ENCODE peak calls at places on chromosomes 4 and X, in eight cellular contexts. M is uterus, S is Ammon's horn, K is EH, T is HCEC 1CT, G is NCI-H774, X is GDM1, I is endothelial cell of umbilical vein. F is an unnamed sample.

GRCh38 chr4:81198151-81198550 is 16.9 kb downstream of the PRKG2 start:
- DNase-seq in M (no peak), S (no peak), K (no peak), T (no peak), G (no peak), X (no peak), I (no peak), F (no peak)

GRCh38 chrX:49761481-49761880 is 65.7 kb upstream of the PAGE1 start:
- DNase-seq in M (no peak), S (peak), K (peak), T (peak), G (peak), X (no peak), I (peak), F (peak)

GRCh38 chr4:105930696-105931095 is 35.4 kb downstream of the NPNT start:
- DNase-seq in M (no peak), S (no peak), K (no peak), T (no peak), G (no peak), X (no peak), I (no peak), F (no peak)

GRCh38 chrX:1390621-1391369 is 1.1 kb downstream of the SLC25A6 start:
- DNase-seq in M (no peak), S (no peak), K (no peak), T (no peak), G (no peak), X (no peak), I (no peak), F (no peak)

GRCh38 chr4:124432500-124432899 is 280.0 kb downstream of the ANKRD50 start:
- DNase-seq in M (no peak), S (no peak), K (peak), T (peak), G (no peak), X (no peak), I (peak), F (peak)

GRCh38 chr4:118338981-118339765 is 13.6 kb downstream of the PRSS12 start:
- DNase-seq in M (no peak), S (no peak), K (peak), T (peak), G (no peak), X (no peak), I (peak), F (peak)

GRCh38 chr4:56953680-56954520 is 23.5 kb downstream of the NOA1 start:
- DNase-seq in M (no peak), S (peak), K (no peak), T (no peak), G (no peak), X (no peak), I (no peak), F (no peak)

GRCh38 chr4:8241895-8242696 is 27.5 kb upstream of the HTRA3 start:
- DNase-seq in M (peak), S (peak), K (peak), T (peak), G (peak), X (peak), I (peak), F (peak)

GRCh38 chrX:103367502-103367901 is 8.8 kb upstream of the BEX3 start:
- DNase-seq in M (no peak), S (no peak), K (peak), T (peak), G (no peak), X (no peak), I (no peak), F (no peak)

GRCh38 chrX:13463608-13464007 is 105.8 kb upstream of the EGFL6 start:
- DNase-seq in M (peak), S (no peak), K (peak), T (peak), G (peak), X (no peak), I (peak), F (peak)

GRCh38 chr4:165861378-165861777 is 11.7 kb upstream of the TLL1 start:
- DNase-seq in M (no peak), S (no peak), K (no peak), T (no peak), G (no peak), X (no peak), I (no peak), F (no peak)

GRCh38 chr4:168835880-168836454 is 174.1 kb downstream of the CBR4 start:
- DNase-seq in M (no peak), S (no peak), K (no peak), T (no peak), G (no peak), X (no peak), I (no peak), F (no peak)

GRCh38 chr4:8378101-8378724 is 62.3 kb downstream of the ACOX3 start:
- DNase-seq in M (no peak), S (no peak), K (no peak), T (no peak), G (no peak), X (no peak), I (no peak), F (no peak)

GRCh38 chr4:23001478-23001877 is 308.7 kb downstream of the GBA3 start:
- DNase-seq in M (no peak), S (no peak), K (no peak), T (no peak), G (no peak), X (no peak), I (no peak), F (no peak)

GRCh38 chr4:3732076-3733028 is 33.8 kb upstream of the ADRA2C start:
- DNase-seq in M (no peak), S (no peak), K (no peak), T (no peak), G (no peak), X (no peak), I (no peak), F (no peak)

GRCh38 chr4:123233409-123233808 is 163.2 kb upstream of the SPRY1 start:
- DNase-seq in M (no peak), S (no peak), K (peak), T (no peak), G (no peak), X (no peak), I (peak), F (peak)

GRCh38 chr4:4524364-4524763 is 17.5 kb downstream of the STX18 start:
- DNase-seq in M (no peak), S (no peak), K (peak), T (no peak), G (no peak), X (peak), I (no peak), F (no peak)

GRCh38 chr4:30295652-30296051 is 424.5 kb upstream of the PCDH7 start:
- DNase-seq in M (no peak), S (no peak), K (no peak), T (no peak), G (no peak), X (no peak), I (no peak), F (no peak)

GRCh38 chr4:152943673-152944072 is 7.5 kb downstream of the FHDC1 start:
- DNase-seq in M (peak), S (no peak), K (peak), T (peak), G (no peak), X (no peak), I (no peak), F (no peak)

GRCh38 chr4:38948551-38948950 is 80.9 kb downstream of the FAM114A1 start:
- DNase-seq in M (peak), S (peak), K (peak), T (peak), G (no peak), X (no peak), I (no peak), F (peak)

GRCh38 chrX:42495139-42495538 is 282.8 kb downstream of the PPP1R2C start:
- DNase-seq in M (no peak), S (no peak), K (no peak), T (no peak), G (peak), X (no peak), I (no peak), F (no peak)

GRCh38 chr4:79181190-79181589 is 144.7 kb downstream of the NAA11 start:
- DNase-seq in M (no peak), S (no peak), K (peak), T (no peak), G (no peak), X (no peak), I (no peak), F (no peak)

GRCh38 chrX:74220277-74220676 is 83.7 kb upstream of the ZCCHC13 start:
- DNase-seq in M (no peak), S (no peak), K (no peak), T (no peak), G (no peak), X (no peak), I (no peak), F (no peak)

GRCh38 chr4:73422458-73422752 is 13.6 kb upstream of the AFP start:
- DNase-seq in M (no peak), S (no peak), K (no peak), T (no peak), G (no peak), X (no peak), I (no peak), F (no peak)

GRCh38 chr4:30863031-30863430 is 142.9 kb downstream of the PCDH7 start:
- DNase-seq in M (no peak), S (no peak), K (no peak), T (peak), G (no peak), X (no peak), I (peak), F (peak)

GRCh38 chr4:87026795-87027495 is 92.1 kb downstream of the AFF1 start:
- DNase-seq in M (no peak), S (no peak), K (no peak), T (no peak), G (no peak), X (no peak), I (no peak), F (no peak)

GRCh38 chr4:153222790-153223417 is 18.7 kb downstream of the TRIM2 start:
- DNase-seq in M (peak), S (peak), K (peak), T (peak), G (no peak), X (no peak), I (peak), F (peak)

GRCh38 chrX:5051831-5052491 is 1176.7 kb downstream of the NLGN4X start:
- DNase-seq in M (peak), S (peak), K (peak), T (no peak), G (no peak), X (peak), I (no peak), F (no peak)

GRCh38 chr4:8198906-8199593 is at the start of gene SH3TC1:
- DNase-seq in M (peak), S (peak), K (peak), T (peak), G (peak), X (peak), I (peak), F (peak)

GRCh38 chr4:179766938-179767337 is 2324.7 kb upstream of the AGA start:
- DNase-seq in M (no peak), S (no peak), K (no peak), T (no peak), G (no peak), X (no peak), I (no peak), F (no peak)

GRCh38 chr4:1684756-1685603 is 867 bp upstream of the FAM53A start:
- DNase-seq in M (peak), S (no peak), K (no peak), T (no peak), G (no peak), X (no peak), I (no peak), F (no peak)

GRCh38 chr4:158530391-158530790 is 8.7 kb downstream of the RXFP1 start:
- DNase-seq in M (no peak), S (no peak), K (peak), T (no peak), G (no peak), X (no peak), I (no peak), F (no peak)

GRCh38 chrX:136250191-136251041 is 784 bp downstream of the MAP7D3 start:
- DNase-seq in M (no peak), S (peak), K (peak), T (peak), G (no peak), X (no peak), I (peak), F (peak)

GRCh38 chr4:113316879-113317278 is 267.4 kb downstream of the ANK2 start:
- DNase-seq in M (no peak), S (peak), K (no peak), T (no peak), G (no peak), X (no peak), I (no peak), F (peak)

GRCh38 chrX:1351981-1352714 is 15.6 kb downstream of the IL3RA start:
- DNase-seq in M (no peak), S (no peak), K (no peak), T (no peak), G (no peak), X (no peak), I (no peak), F (no peak)

GRCh38 chr4:41613362-41613761 is 75.4 kb downstream of the LIMCH1 start:
- DNase-seq in M (no peak), S (peak), K (peak), T (no peak), G (no peak), X (no peak), I (no peak), F (no peak)

GRCh38 chr4:143558823-143559756 is 45.6 kb downstream of the SMARCA5 start:
- DNase-seq in M (peak), S (peak), K (peak), T (peak), G (peak), X (peak), I (peak), F (peak)

GRCh38 chr4:73664470-73664869 is 44.2 kb upstream of the RASSF6 start:
- DNase-seq in M (no peak), S (no peak), K (peak), T (no peak), G (no peak), X (no peak), I (no peak), F (no peak)

GRCh38 chrX:69082055-69082752 is 83.0 kb downstream of the PJA1 start:
- DNase-seq in M (no peak), S (no peak), K (peak), T (no peak), G (no peak), X (no peak), I (no peak), F (no peak)

F was measured in lung microvascular endothelial cell.